ENCODE peak calls at places on chromosomes 1 and 21, in nine cellular contexts. Y is EL; K is NAMALWA; F is activated T-helper 1 cell treated with anti-CD3 and anti-CD28 coated beads, Interleukin-12 subunit alpha, Interleukin-12 subunit beta, Interleukin-2, Interleukin-4 antibody, amounts not matched to agents 30 ng/mL and 10 ng/mL and 1 ng/mL, durations not matched to agents 14 hours and 24 hours and 36 hours; I is renal cortical epithelial cell; R is stimulated activated CD8-positive, alpha-beta memory T cell treated with anti-CD3 and anti-CD28 coated beads, Interleukin-7, amount 100 ng/mL, for 1 hour; T is COLO829; J is cardiac fibroblast; C is fibroblast of mammary gland. Q is an unnamed sample.

GRCh38 chr1:194171596-194171995 is 985.2 kb upstream of the B3GALT2 start:
- DNase-seq in Y (no peak), K (no peak), F (no peak), I (no peak), R (no peak), T (no peak), J (no peak), C (no peak), Q (no peak)

GRCh38 chr1:5992814-5993552 is 758 bp upstream of the NPHP4 start:
- DNase-seq in Y (peak), K (peak), F (no peak), I (no peak), R (no peak), T (no peak), J (no peak), C (no peak), Q (peak)

GRCh38 chr1:197437891-197438853 is 170.1 kb downstream of the CRB1 start:
- DNase-seq in Y (no peak), K (no peak), F (no peak), I (no peak), R (no peak), T (no peak), J (no peak), C (peak), Q (no peak)

GRCh38 chr1:170221031-170221430 is 75.3 kb downstream of the NTMT2 start:
- DNase-seq in Y (no peak), K (no peak), F (no peak), I (no peak), R (no peak), T (no peak), J (no peak), C (peak), Q (peak)

GRCh38 chr1:7550981-7551380 is 220.1 kb upstream of the VAMP3 start:
- DNase-seq in Y (no peak), K (no peak), F (no peak), I (no peak), R (no peak), T (no peak), J (no peak), C (no peak), Q (no peak)

GRCh38 chr1:31376374-31377134 is 3.7 kb upstream of the FABP3 start:
- DNase-seq in Y (peak), K (no peak), F (no peak), I (peak), R (no peak), T (no peak), J (peak), C (peak), Q (peak)

GRCh38 chr1:157504646-157505045 is 47.7 kb downstream of the FCRL5 start:
- DNase-seq in Y (no peak), K (no peak), F (no peak), I (no peak), R (no peak), T (no peak), J (no peak), C (no peak), Q (no peak)

GRCh38 chr1:177800386-177801058 is 169.3 kb downstream of the SEC16B start:
- DNase-seq in Y (peak), K (no peak), F (no peak), I (peak), R (no peak), T (no peak), J (no peak), C (peak), Q (peak)

GRCh38 chr1:198030682-198031081 is 113.5 kb downstream of the LHX9 start:
- DNase-seq in Y (peak), K (no peak), F (no peak), I (no peak), R (no peak), T (no peak), J (peak), C (peak), Q (peak)

GRCh38 chr1:53754484-53755312 is 15.7 kb upstream of the GLIS1 start:
- DNase-seq in Y (peak), K (peak), F (no peak), I (peak), R (no peak), T (peak), J (peak), C (peak), Q (peak)

GRCh38 chr1:56901720-56902119 is 47.1 kb downstream of the C8A start:
- DNase-seq in Y (peak), K (no peak), F (no peak), I (peak), R (no peak), T (no peak), J (peak), C (peak), Q (peak)

GRCh38 chr1:74586253-74586897 is 74.0 kb upstream of the LRRC53 start:
- DNase-seq in Y (no peak), K (no peak), F (no peak), I (no peak), R (no peak), T (no peak), J (no peak), C (no peak), Q (no peak)

GRCh38 chr1:52842643-52843310 is at the start of gene ZYG11A:
- DNase-seq in Y (peak), K (no peak), F (peak), I (peak), R (peak), T (peak), J (peak), C (peak), Q (peak)

GRCh38 chr1:229283183-229283611 is 12.3 kb downstream of the RAB4A start:
- DNase-seq in Y (no peak), K (no peak), F (no peak), I (no peak), R (no peak), T (no peak), J (no peak), C (no peak), Q (no peak)

GRCh38 chr1:70504176-70504820 is 93.2 kb downstream of the CTH start:
- DNase-seq in Y (peak), K (no peak), F (no peak), I (peak), R (no peak), T (peak), J (peak), C (peak), Q (peak)

GRCh38 chr1:23246274-23246673 is 29.0 kb upstream of the HTR1D start:
- DNase-seq in Y (no peak), K (no peak), F (no peak), I (no peak), R (no peak), T (no peak), J (no peak), C (no peak), Q (no peak)

GRCh38 chr1:67733741-67734690 is 49.0 kb downstream of the GADD45A start:
- DNase-seq in Y (no peak), K (peak), F (no peak), I (no peak), R (no peak), T (no peak), J (no peak), C (no peak), Q (no peak)

GRCh38 chr1:217943361-217943760 is 312.2 kb downstream of the SPATA17 start:
- DNase-seq in Y (peak), K (no peak), F (no peak), I (no peak), R (no peak), T (no peak), J (no peak), C (no peak), Q (no peak)

GRCh38 chr1:5943373-5944068 is 48.7 kb downstream of the NPHP4 start:
- DNase-seq in Y (no peak), K (no peak), F (no peak), I (no peak), R (no peak), T (no peak), J (no peak), C (no peak), Q (peak)

GRCh38 chr1:164983023-164983650 is 373.4 kb downstream of the LMX1A start:
- DNase-seq in Y (no peak), K (no peak), F (no peak), I (no peak), R (no peak), T (no peak), J (no peak), C (no peak), Q (no peak)

GRCh38 chr1:7435276-7436055 is 335.6 kb upstream of the VAMP3 start:
- DNase-seq in Y (no peak), K (no peak), F (no peak), I (no peak), R (no peak), T (no peak), J (no peak), C (no peak), Q (no peak)

GRCh38 chr1:151384584-151384983 is 12.1 kb upstream of the SELENBP1 start:
- DNase-seq in Y (no peak), K (no peak), F (no peak), I (no peak), R (no peak), T (no peak), J (no peak), C (no peak), Q (no peak)

GRCh38 chr1:92291372-92291999 is 7.3 kb downstream of the GLMN start:
- DNase-seq in Y (peak), K (peak), F (no peak), I (peak), R (no peak), T (peak), J (peak), C (peak), Q (peak)

GRCh38 chr1:17539526-17540254 is at the start of gene ARHGEF10L:
- DNase-seq in Y (peak), K (no peak), F (no peak), I (no peak), R (no peak), T (no peak), J (peak), C (no peak), Q (peak)

GRCh38 chr1:202565890-202566289 is 144.4 kb downstream of the SYT2 start:
- DNase-seq in Y (no peak), K (peak), F (no peak), I (no peak), R (no peak), T (no peak), J (no peak), C (no peak), Q (no peak)

GRCh38 chr1:61132176-61133047 is 50.1 kb downstream of the NFIA start:
- DNase-seq in Y (no peak), K (no peak), F (no peak), I (no peak), R (no peak), T (peak), J (peak), C (no peak), Q (no peak)

GRCh38 chr21:32705139-32705538 is 22.7 kb downstream of the SYNJ1 start:
- DNase-seq in Y (peak), K (no peak), F (no peak), I (no peak), R (no peak), T (no peak), J (no peak), C (no peak), Q (peak)

GRCh38 chr1:232519186-232519585 is 110.7 kb downstream of the SIPA1L2 start:
- DNase-seq in Y (no peak), K (no peak), F (no peak), I (no peak), R (no peak), T (no peak), J (no peak), C (no peak), Q (no peak)

GRCh38 chr1:3369437-3370076 is 84.9 kb upstream of the ARHGEF16 start:
- DNase-seq in Y (peak), K (no peak), F (no peak), I (peak), R (no peak), T (no peak), J (peak), C (peak), Q (peak)

GRCh38 chr1:147109762-147110161 is 62.5 kb downstream of the PRKAB2 start:
- DNase-seq in Y (no peak), K (no peak), F (no peak), I (no peak), R (no peak), T (no peak), J (no peak), C (no peak), Q (no peak)

GRCh38 chr1:165381745-165382530 is 25.4 kb upstream of the LMX1A start:
- DNase-seq in Y (no peak), K (no peak), F (no peak), I (no peak), R (no peak), T (no peak), J (no peak), C (peak), Q (peak)

GRCh38 chr1:155124503-155125463 is 2.9 kb upstream of the EFNA1 start:
- DNase-seq in Y (peak), K (no peak), F (no peak), I (peak), R (no peak), T (no peak), J (peak), C (no peak), Q (no peak)

GRCh38 chr1:232423591-232423990 is 206.3 kb downstream of the SIPA1L2 start:
- DNase-seq in Y (no peak), K (no peak), F (no peak), I (peak), R (no peak), T (no peak), J (peak), C (peak), Q (no peak)

GRCh38 chr21:45595574-45596295 is 47.8 kb upstream of the PCBP3 start:
- DNase-seq in Y (no peak), K (no peak), F (no peak), I (no peak), R (no peak), T (no peak), J (no peak), C (no peak), Q (no peak)

GRCh38 chr1:95207223-95207935 is 26.6 kb upstream of the RWDD3 start:
- DNase-seq in Y (no peak), K (no peak), F (no peak), I (no peak), R (no peak), T (no peak), J (no peak), C (no peak), Q (no peak)

GRCh38 chr1:216566809-216567208 is 143.6 kb upstream of the USH2A start:
- DNase-seq in Y (peak), K (peak), F (no peak), I (peak), R (no peak), T (peak), J (peak), C (peak), Q (peak)

GRCh38 chr1:66564250-66564649 is 30.3 kb downstream of the SGIP1 start:
- DNase-seq in Y (peak), K (no peak), F (no peak), I (peak), R (no peak), T (peak), J (peak), C (peak), Q (peak)

GRCh38 chr1:221993444-221993948 is 251.6 kb upstream of the DUSP10 start:
- DNase-seq in Y (no peak), K (peak), F (no peak), I (no peak), R (no peak), T (no peak), J (no peak), C (no peak), Q (no peak)